ENCODE peak calls at places on chromosomes 5 and 9, in ten cellular contexts. H is small intestine; S is IMR-90; Y is right atrium auricular region; O is tibial artery; Q is psoas muscle; A is astrocyte of the spinal cord; N is heart left ventricle; P is naive thymus-derived CD4-positive, alpha-beta T cell; V is MM.1S. D is an unnamed sample.

GRCh38 chr9:18330736-18331335 is 143.1 kb upstream of the ADAMTSL1 start:
- DNase-seq in Q (no peak), O (no peak), S (no peak), A (no peak), V (no peak), Y (no peak), N (no peak), H (no peak), P (no peak), D (peak)

GRCh38 chr9:110977259-110977709 is 61.0 kb downstream of the LPAR1 start:
- DNase-seq in V (no peak), S (peak), N (no peak), Y (no peak), P (no peak), H (peak), Q (no peak), A (peak), O (no peak), D (no peak)

GRCh38 chr5:3251784-3252183 is 343.8 kb upstream of the IRX1 start:
- DNase-seq in A (no peak), P (no peak), H (no peak), O (no peak), S (no peak), N (no peak), Y (no peak), Q (no peak), V (no peak), D (no peak)

GRCh38 chr5:32651089-32651488 is 60.0 kb upstream of the NPR3 start:
- DNase-seq in Y (no peak), Q (no peak), V (no peak), A (no peak), P (no peak), N (no peak), O (no peak), S (no peak), H (no peak), D (no peak)

GRCh38 chr9:114033397-114034103 is 44.5 kb downstream of the AMBP start:
- DNase-seq in V (no peak), Q (peak), S (no peak), A (peak), H (no peak), N (no peak), P (no peak), Y (peak), O (peak), D (no peak)

GRCh38 chr5:54480296-54480695 is 24.8 kb downstream of the HSPB3 start:
- DNase-seq in V (no peak), Q (no peak), S (peak), O (no peak), H (no peak), Y (no peak), P (no peak), N (no peak), A (no peak), D (no peak)

GRCh38 chr9:109440797-109441287 is 57.3 kb downstream of the PTPN3 start:
- DNase-seq in S (peak), Y (peak), A (peak), V (peak), H (peak), O (no peak), P (peak), N (no peak), Q (no peak), D (peak)

GRCh38 chr9:125460883-125461475 is 199.4 kb downstream of the GAPVD1 start:
- DNase-seq in Q (no peak), A (peak), O (no peak), P (no peak), S (peak), H (no peak), N (no peak), Y (no peak), V (no peak), D (no peak)

GRCh38 chr5:79853676-79854418 is 137.2 kb downstream of the MTX3 start:
- DNase-seq in N (no peak), O (no peak), Q (no peak), S (peak), H (no peak), V (no peak), A (no peak), P (no peak), Y (no peak), D (no peak)

GRCh38 chr5:138464388-138465287 is 641 bp upstream of the EGR1 start:
- DNase-seq in S (peak), N (peak), P (peak), A (peak), V (peak), O (peak), Q (peak), Y (peak), H (peak), D (peak)

GRCh38 chr5:135071311-135071710 is 37.3 kb upstream of the PITX1 start:
- DNase-seq in S (no peak), A (no peak), Q (peak), N (no peak), O (no peak), P (no peak), V (no peak), Y (no peak), H (no peak), D (no peak)

GRCh38 chr9:85079374-85079773 is 409.8 kb downstream of the NTRK2 start:
- DNase-seq in H (no peak), P (no peak), Y (no peak), A (no peak), N (no peak), Q (no peak), S (no peak), O (no peak), V (no peak), D (no peak)

GRCh38 chr5:59423021-59423420 is 470.5 kb downstream of the PDE4D start:
- DNase-seq in P (no peak), H (no peak), Q (no peak), A (peak), Y (no peak), N (no peak), O (no peak), V (no peak), S (no peak), D (no peak)

GRCh38 chr9:37942616-37943328 is 38.8 kb upstream of the SLC25A51 start:
- DNase-seq in P (no peak), O (no peak), H (no peak), S (no peak), V (no peak), N (peak), Y (no peak), Q (peak), A (no peak), D (no peak)

GRCh38 chr5:41246376-41246775 is 33.0 kb upstream of the C6 start:
- DNase-seq in O (no peak), P (no peak), S (peak), N (no peak), V (no peak), H (peak), Y (no peak), Q (no peak), A (peak), D (no peak)

GRCh38 chr5:74499236-74499635 is 141.3 kb downstream of the ENC1 start:
- DNase-seq in N (no peak), S (no peak), V (no peak), O (no peak), P (no peak), H (no peak), Q (no peak), A (no peak), Y (no peak), D (no peak)

GRCh38 chr5:90792725-90793124 is 234.1 kb downstream of the ADGRV1 start:
- DNase-seq in Q (no peak), P (no peak), N (no peak), Y (no peak), O (no peak), S (no peak), H (no peak), A (no peak), V (no peak), D (no peak)

GRCh38 chr5:138662599-138662998 is 87.4 kb upstream of the HSPA9 start:
- DNase-seq in P (no peak), N (no peak), O (no peak), A (no peak), Q (no peak), H (no peak), V (peak), S (no peak), Y (no peak), D (peak)

GRCh38 chr9:73154760-73155159 is 3.1 kb downstream of the ANXA1 start:
- DNase-seq in Q (no peak), A (no peak), V (no peak), S (peak), P (peak), Y (no peak), O (no peak), N (no peak), H (peak), D (peak)

GRCh38 chr9:96509026-96509425 is 59.1 kb downstream of the HABP4 start:
- DNase-seq in P (no peak), S (no peak), A (no peak), Q (no peak), O (no peak), H (no peak), Y (no peak), N (no peak), V (no peak), D (no peak)

GRCh38 chr5:54021413-54022155 is 288.8 kb downstream of the ARL15 start:
- DNase-seq in P (no peak), O (no peak), Y (no peak), S (peak), H (no peak), Q (no peak), N (no peak), V (peak), A (peak), D (peak)

GRCh38 chr5:75463726-75464125 is 47.7 kb downstream of the CERT1 start:
- DNase-seq in Y (no peak), H (no peak), S (no peak), N (no peak), O (no peak), V (no peak), P (no peak), Q (no peak), A (no peak), D (peak)

DNA sequence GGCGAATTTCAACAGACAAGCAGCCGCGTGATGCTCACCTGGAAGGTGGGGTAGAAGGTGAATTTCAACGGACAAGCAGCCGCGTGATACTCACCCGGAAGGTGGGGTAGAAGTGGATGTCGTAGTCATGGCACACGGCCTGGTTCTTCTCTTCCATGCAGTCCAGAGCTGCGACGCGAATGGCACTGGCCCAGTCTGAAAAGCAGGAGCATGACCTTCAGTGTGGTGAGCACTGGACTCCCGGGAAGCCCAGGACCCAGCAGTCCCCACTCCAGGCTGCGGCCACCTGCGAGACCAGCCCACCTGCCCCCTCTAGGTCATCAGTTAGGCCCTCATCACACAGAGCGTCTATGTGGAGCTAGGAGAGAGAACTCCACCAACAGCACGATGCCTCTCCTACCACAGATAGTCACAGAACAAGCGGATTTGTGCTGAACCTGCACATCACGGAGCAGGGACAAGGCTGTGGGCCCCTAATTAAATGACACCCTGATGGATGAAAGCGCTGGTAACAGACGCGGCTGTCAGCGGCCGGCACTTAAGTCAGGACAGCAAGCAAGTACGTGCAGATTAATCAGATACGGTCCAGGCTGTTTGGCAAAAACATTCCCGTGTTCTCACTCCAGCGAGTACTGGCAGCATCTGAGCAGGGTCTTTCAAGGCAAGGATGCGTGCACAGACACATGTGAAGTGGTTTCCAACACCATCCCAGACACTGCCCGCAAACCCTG is 18.8 kb downstream of the QSOX2 start:
- DNase-seq in H (no peak), P (no peak), A (no peak), Y (no peak), Q (no peak), S (no peak), N (no peak), V (no peak), O (no peak), D (no peak)
- H3K4me3 ChIP-seq in H (no peak), P (no peak), A (no peak), Y (no peak), Q (no peak), S (no peak), N (no peak), V (no peak), O (no peak), D (no peak)

DNA sequence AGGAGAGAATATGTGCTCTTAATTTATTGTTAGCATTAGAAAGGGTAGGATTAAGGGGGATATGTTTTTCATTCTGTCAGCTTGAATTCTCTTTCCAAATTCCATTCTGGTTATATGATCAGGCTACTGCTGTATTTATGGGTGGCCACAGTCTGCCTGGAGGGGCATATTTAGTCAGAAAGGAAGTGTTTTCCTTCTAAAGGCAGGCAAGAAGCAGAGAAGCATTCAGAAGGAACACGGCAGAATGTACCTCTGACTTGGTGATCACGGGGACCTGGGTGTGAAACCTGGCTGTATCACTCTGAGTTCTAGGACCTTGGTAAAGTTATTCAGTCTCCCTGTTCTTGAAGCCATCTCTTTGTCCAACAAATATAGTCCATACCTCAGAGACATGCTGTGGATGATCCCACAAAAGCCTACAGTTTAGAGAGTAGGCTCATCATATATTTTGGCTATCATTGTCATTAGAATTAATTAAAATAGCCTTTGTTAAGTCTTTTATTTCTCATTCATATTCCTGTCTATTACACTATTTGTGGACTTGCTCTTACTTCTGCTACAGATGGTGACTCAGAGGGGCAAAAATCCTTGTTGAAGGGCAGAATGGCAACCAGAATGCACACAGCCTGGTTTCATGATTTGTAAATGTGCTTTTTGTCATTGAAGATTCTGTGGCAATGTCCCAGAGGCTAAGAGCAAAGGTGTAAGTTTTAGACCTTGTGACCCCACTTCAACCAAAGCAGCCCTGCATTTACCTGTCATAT is 2.7 kb downstream of the TNC start:
- DNase-seq in V (no peak), O (no peak), A (peak), Y (no peak), Q (no peak), H (no peak), P (no peak), S (peak), N (no peak), D (no peak)
- H3K4me3 ChIP-seq in V (no peak), O (peak), A (peak), Y (no peak), Q (no peak), H (no peak), P (no peak), S (peak), N (no peak), D (no peak)

GRCh38 chr5:1885476-1885755 is 2.7 kb upstream of the IRX4 start:
- DNase-seq in A (no peak), Y (no peak), P (no peak), V (no peak), S (no peak), Q (no peak), N (no peak), O (no peak), H (no peak), D (no peak)

GRCh38 chr5:1883120-1883924 is 597 bp upstream of the IRX4 start:
- DNase-seq in O (no peak), P (no peak), H (no peak), V (no peak), Q (peak), N (peak), A (no peak), Y (no peak), S (no peak), D (no peak)

GRCh38 chr5:1883925-1884637 is 1.4 kb upstream of the IRX4 start:
- DNase-seq in A (no peak), H (no peak), V (no peak), Q (peak), Y (no peak), N (peak), S (no peak), P (no peak), O (no peak), D (no peak)

GRCh38 chr5:1885777-1886633 is 3.3 kb upstream of the IRX4 start:
- DNase-seq in S (no peak), Y (no peak), H (no peak), P (no peak), Q (peak), N (peak), O (no peak), A (no peak), V (no peak), D (no peak)

GRCh38 chr5:1884638-1885475 is 2.1 kb upstream of the IRX4 start:
- DNase-seq in V (no peak), Q (peak), A (no peak), S (no peak), Y (no peak), N (peak), H (no peak), O (no peak), P (no peak), D (no peak)
- H3K4me3 ChIP-seq in V (no peak), Q (no peak), A (no peak), S (no peak), Y (no peak), N (peak), H (no peak), O (no peak), P (no peak), D (no peak)

GRCh38 chr9:94082553-94082952 is 1.7 kb upstream of the PTPDC1 start:
- DNase-seq in Q (no peak), S (no peak), O (no peak), N (no peak), P (no peak), V (no peak), A (no peak), H (no peak), Y (no peak), D (no peak)

GRCh38 chr9:94083384-94083783 is 880 bp upstream of the PTPDC1 start:
- DNase-seq in P (no peak), V (no peak), S (no peak), O (no peak), N (no peak), Y (no peak), H (no peak), A (no peak), Q (no peak), D (no peak)

GRCh38 chr9:94085062-94085639 is 887 bp downstream of the PTPDC1 start:
- DNase-seq in A (peak), V (no peak), S (peak), N (no peak), O (no peak), H (no peak), P (no peak), Q (no peak), Y (no peak), D (no peak)

GRCh38 chr9:94082956-94083355 is 1.3 kb upstream of the PTPDC1 start:
- DNase-seq in N (no peak), P (no peak), Y (no peak), Q (no peak), V (no peak), S (peak), A (no peak), H (no peak), O (no peak), D (no peak)

DNA sequence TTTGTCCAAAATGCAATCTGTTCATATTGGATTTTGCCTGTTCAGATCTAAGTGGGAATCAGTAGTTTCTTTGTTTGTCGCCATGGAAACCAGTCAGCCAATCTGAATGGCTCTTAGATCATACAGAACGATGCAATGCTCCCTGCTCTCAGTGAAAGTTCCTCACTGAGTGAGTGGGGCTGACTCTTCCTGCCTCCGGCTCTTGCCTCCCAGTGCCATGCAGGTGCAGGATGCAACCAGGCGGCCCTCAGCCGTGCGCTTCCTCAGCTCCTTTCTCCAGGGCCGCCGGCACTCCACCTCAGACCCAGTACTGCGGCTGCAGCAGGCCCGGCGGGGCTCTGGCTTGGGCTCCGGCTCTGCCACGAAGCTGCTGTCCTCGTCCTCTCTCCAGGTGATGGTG is at the start of gene PTPDC1:
- DNase-seq in N (no peak), O (no peak), P (no peak), S (peak), Q (no peak), Y (no peak), V (no peak), H (no peak), A (peak), D (peak)
- H3K4me3 ChIP-seq in N (no peak), O (no peak), P (no peak), S (no peak), Q (no peak), Y (no peak), V (no peak), H (no peak), A (peak), D (no peak)

GRCh38 chr5:179795863-179796833 is 2.4 kb downstream of the LTC4S start:
- DNase-seq in P (peak), O (peak), Q (peak), A (peak), N (peak), Y (peak), S (peak), H (peak), V (peak), D (peak)

GRCh38 chr5:179798144-179798770 is 4.5 kb downstream of the LTC4S start:
- DNase-seq in N (peak), H (no peak), P (no peak), A (no peak), Y (no peak), V (no peak), Q (no peak), O (peak), S (no peak), D (no peak)

GRCh38 chr5:179795049-179795862 is 1.5 kb downstream of the LTC4S start:
- DNase-seq in Q (no peak), S (no peak), V (peak), H (peak), Y (no peak), P (no peak), N (no peak), O (peak), A (no peak), D (no peak)

GRCh38 chr5:179797741-179798140 is 4.0 kb downstream of the LTC4S start:
- DNase-seq in S (no peak), O (no peak), P (no peak), Y (no peak), H (no peak), N (peak), Q (no peak), V (no peak), A (no peak), D (no peak)

GRCh38 chr5:179796877-179797608 is 3.3 kb downstream of the LTC4S start:
- DNase-seq in H (no peak), S (no peak), V (no peak), Y (no peak), A (no peak), Q (no peak), O (peak), N (peak), P (no peak), D (no peak)
- H3K4me3 ChIP-seq in H (peak), S (no peak), V (peak), Y (peak), A (no peak), Q (peak), O (peak), N (peak), P (no peak), D (no peak)

DNA sequence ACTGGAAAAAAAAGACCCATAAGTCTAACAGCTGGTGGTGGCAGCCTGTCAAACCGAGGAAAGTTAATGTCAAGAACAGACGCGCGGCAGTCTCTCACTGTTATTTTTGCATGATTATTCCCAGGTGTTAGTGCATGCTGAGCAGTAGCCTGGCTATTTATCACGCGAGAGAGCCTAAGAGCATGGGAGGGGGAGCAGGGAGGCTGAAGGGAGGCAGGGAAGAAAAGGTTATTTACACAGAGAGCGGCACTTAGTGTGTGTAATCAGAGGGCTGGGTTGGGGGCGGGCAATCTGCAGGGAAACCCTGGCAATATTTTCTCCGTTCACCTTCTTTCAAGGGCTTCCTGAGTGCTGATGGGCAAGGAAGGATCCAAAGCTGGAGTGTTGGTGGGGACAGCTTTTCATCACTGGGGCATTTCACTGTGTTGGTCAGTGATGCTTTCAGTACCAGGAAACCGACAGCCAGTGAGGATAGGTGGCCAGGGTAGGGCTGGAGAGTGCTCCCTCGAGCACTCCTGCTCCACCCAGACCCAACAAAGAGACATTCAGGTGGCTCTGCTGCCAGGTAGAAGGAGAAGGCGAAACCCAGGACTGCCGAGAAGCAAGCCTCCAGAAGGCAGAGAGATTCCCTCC is 39.6 kb downstream of the ZNF608 start:
- DNase-seq in S (peak), Y (no peak), H (peak), Q (no peak), V (no peak), P (no peak), N (no peak), O (no peak), A (peak), D (no peak)
- H3K4me3 ChIP-seq in S (no peak), Y (no peak), H (no peak), Q (no peak), V (no peak), P (no peak), N (peak), O (no peak), A (no peak), D (no peak)

D was measured in Jurkat, Clone E6-1.